ENCODE peak calls at places on chromosomes 5 and 9, in four cellular contexts. I is HFF-Myc, V is stomach, E is ovary. Q is an unnamed sample.

GRCh38 chr9:120214331-120214730 is 365.6 kb downstream of the CDK5RAP2 start:
- DNase-seq in E (no peak), V (no peak), I (no peak), Q (no peak)

GRCh38 chr5:33733225-33733624 is 158.6 kb downstream of the ADAMTS12 start:
- DNase-seq in I (no peak), V (no peak), E (no peak), Q (no peak)

GRCh38 chr5:164422400-164422799 is 917.0 kb downstream of the MAT2B start:
- DNase-seq in E (no peak), V (no peak), I (no peak), Q (no peak)

GRCh38 chr9:78871452-78872331 is 574.8 kb downstream of the PSAT1 start:
- DNase-seq in V (no peak), E (no peak), I (peak), Q (no peak)

GRCh38 chr5:32076699-32077695 is 97.1 kb downstream of the GOLPH3 start:
- DNase-seq in V (peak), I (peak), E (peak), Q (peak)

GRCh38 chr5:75547826-75548225 is 36.1 kb downstream of the POLK start:
- DNase-seq in V (no peak), E (no peak), I (no peak), Q (no peak)

GRCh38 chr5:73691301-73691700 is 65.3 kb downstream of the ARHGEF28 start:
- DNase-seq in E (no peak), I (no peak), V (no peak), Q (no peak)

GRCh38 chr9:764105-764524 is 77.4 kb upstream of the DMRT1 start:
- DNase-seq in I (peak), E (peak), V (peak), Q (no peak)

GRCh38 chr9:114735732-114736131 is 53.7 kb upstream of the TEX48 start:
- DNase-seq in I (no peak), V (no peak), E (no peak), Q (no peak)

GRCh38 chr9:93451762-93452709 is 551 bp downstream of the FAM120A start:
- DNase-seq in E (peak), I (no peak), V (peak), Q (peak)

GRCh38 chr5:147971472-147971871 is 65.1 kb upstream of the C5orf46 start:
- DNase-seq in I (no peak), E (no peak), V (no peak), Q (no peak)

GRCh38 chr5:141849371-141850182 is 28.6 kb downstream of the PCDH1 start:
- DNase-seq in I (no peak), V (peak), E (peak), Q (peak)
- H3K4me3 ChIP-seq in I (peak), V (peak), E (peak), Q (peak)

DNA sequence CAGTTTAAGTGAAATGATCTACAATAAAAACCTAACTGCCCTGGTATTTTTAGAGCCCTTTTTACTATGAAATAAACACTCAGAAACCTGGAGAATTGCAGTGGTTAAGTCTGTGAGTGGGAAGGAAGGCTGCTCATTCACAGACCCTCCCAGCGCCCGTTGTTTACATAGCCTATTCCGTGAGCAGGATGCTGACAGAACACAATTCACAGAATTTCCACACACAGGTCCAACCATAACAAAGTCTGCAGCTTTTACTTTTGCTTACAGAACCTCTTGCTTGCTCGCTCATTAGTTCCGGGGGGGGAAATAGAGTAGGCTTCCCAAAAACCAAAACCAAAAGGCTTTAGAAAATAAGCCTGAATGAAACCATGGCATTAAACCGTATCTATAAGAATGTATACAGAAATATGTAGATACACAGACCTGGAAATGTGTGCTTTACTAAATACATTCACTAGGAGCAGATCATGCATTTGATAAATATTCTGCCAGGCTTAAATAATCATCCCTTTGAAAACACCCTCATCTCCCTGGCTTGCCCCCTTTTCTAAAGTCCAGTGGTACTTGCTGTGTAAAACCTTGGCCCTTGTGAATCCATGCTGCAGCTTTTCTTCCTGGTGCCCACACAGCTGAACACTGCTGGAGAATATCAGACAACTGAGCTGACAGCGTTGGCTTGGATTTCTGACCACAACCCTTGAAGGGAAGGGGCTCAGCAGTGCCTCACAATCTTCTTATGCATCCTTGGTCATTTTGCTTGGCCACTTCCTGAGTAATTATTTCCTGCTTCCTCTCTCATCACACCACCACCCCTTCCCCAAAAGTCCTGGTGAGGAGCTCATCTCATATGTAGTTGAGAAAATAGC is 128.0 kb downstream of the FANCC start:
- DNase-seq in V (no peak), E (peak), I (no peak), Q (no peak)
- H3K4me3 ChIP-seq in V (peak), E (no peak), I (no peak), Q (no peak)

DNA sequence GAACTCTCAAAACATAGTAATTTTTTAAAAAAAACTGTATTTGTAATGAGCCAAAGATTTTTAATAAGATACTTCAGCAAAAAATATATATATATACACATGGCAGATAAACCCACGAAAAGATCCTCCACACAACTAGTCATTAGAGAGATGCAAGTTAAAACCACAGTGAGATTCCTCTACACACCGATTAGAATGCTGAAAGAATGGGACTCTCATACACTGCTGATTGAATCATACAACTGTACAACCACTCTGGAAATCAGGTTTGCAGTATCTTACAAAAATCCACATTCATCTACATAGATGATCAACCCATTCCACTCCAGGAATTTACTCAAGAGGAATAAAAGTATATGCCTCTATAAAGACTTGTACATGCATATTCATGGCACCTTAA is 43.7 kb downstream of the RASEF start:
- DNase-seq in E (no peak), I (no peak), V (no peak), Q (no peak)
- H3K4me3 ChIP-seq in E (no peak), I (no peak), V (no peak), Q (no peak)

DNA sequence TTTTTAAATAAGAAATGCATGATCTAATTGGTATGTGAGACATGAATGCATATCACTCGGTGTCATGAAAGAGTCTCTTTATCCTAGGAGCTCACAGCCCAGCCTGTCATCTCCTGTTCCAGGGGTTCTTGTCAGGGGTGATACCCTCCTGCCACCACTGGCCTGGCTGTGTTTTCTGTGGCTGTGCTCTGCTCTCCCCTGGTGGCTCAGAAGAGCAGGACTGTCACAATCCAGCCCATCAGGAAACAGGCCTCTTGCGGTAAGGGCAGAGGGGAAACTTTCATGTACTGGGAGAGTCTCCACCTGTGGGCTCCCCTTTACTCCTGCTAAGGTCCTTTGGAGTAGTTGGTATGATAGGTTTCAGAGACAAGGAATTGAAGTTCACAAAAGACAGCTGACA is 240.2 kb upstream of the GLRA1 start:
- DNase-seq in E (no peak), I (no peak), V (no peak), Q (no peak)
- H3K4me3 ChIP-seq in E (no peak), I (no peak), V (no peak), Q (no peak)

DNA sequence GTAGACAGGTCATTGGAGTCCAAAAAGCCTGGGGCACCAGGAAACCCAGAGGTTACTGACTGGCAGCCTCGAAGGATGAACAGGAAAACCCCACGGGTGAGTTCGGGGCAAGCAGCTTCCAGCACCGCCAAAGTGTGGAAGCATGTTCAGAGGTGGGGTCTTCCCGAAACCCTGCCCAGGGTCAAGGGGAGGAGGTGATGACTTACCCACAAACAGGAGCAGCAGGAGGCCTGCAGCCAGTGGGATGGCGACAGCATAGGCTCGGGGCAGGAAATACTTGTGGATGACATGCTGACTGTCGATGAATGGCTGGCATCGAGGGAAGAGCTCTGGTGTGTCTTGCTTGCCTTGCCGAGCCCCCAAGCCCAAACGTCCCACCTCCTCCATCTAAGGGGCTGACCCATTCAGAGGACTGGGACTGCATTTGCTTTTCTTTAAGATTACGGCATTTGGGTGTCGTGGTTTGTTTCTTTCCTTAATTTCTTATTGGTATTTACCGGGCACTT is 1.3 kb downstream of the DPM2 start:
- DNase-seq in V (no peak), I (no peak), E (no peak), Q (no peak)
- H3K4me3 ChIP-seq in V (peak), I (peak), E (no peak), Q (peak)

DNA sequence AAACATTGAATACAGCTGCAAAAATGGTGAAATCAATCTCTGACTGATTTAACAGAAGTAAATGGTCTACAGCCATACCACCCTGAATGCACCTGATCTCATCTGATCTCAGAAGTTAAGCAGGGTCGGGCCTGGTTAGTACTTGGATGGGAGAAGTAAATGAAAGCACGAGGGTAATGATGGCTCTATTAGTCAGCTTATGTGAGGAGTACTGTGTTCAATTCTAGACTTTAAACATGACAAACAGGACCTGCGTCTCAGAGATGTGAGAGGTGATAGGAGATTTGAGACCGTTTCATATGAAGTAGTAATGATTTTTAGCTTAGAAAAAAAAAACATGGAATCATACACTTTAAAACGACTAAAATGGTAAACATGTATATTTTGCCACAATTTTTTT is 77.1 kb upstream of the SUSD1 start:
- DNase-seq in I (no peak), E (no peak), V (no peak), Q (no peak)
- H3K4me3 ChIP-seq in I (no peak), E (no peak), V (no peak), Q (no peak)

GRCh38 chr9:77748214-77748772 is 100.2 kb upstream of the GNA14 start:
- DNase-seq in V (no peak), I (no peak), E (no peak), Q (no peak)

GRCh38 chr9:77750284-77750683 is 102.2 kb upstream of the GNA14 start:
- DNase-seq in E (no peak), V (no peak), I (no peak), Q (no peak)

GRCh38 chr9:77743381-77743780 is 95.3 kb upstream of the GNA14 start:
- DNase-seq in E (no peak), V (no peak), I (no peak), Q (no peak)

GRCh38 chr9:77744877-77745435 is 96.8 kb upstream of the GNA14 start:
- DNase-seq in V (no peak), I (no peak), E (no peak), Q (no peak)

GRCh38 chr9:77747163-77747562 is 99.0 kb upstream of the GNA14 start:
- DNase-seq in E (no peak), I (no peak), V (no peak), Q (no peak)
- H3K4me3 ChIP-seq in E (no peak), I (no peak), V (no peak), Q (no peak)

GRCh38 chr9:94553029-94553938 is 1.6 kb upstream of the PCAT7 start:
- DNase-seq in I (no peak), V (peak), E (no peak), Q (no peak)

GRCh38 chr9:94554439-94555331 is at the start of gene PCAT7:
- DNase-seq in I (peak), V (peak), E (no peak), Q (no peak)

DNA sequence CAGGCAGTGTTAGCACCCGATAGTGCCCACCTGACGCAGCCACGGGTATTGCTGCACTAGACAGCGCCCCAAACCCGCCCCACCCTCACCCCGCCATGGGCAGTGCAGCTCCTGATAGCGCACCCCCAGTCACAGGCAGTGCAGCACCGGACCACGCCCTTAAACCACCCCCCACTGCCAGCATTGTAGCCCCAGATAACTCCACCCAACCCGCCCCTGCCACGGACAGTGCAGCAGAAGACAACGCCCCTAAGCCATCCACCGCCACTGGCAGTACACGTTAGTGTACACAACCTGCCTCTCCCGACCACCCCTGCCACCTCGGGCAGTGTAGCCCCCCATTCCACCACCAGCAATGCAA is 825 bp upstream of the PCAT7 start:
- DNase-seq in V (no peak), I (no peak), E (no peak), Q (no peak)
- H3K4me3 ChIP-seq in V (peak), I (no peak), E (no peak), Q (no peak)

GRCh38 chr5:43104102-43104501 is 16.6 kb upstream of the ZNF131 start:
- DNase-seq in I (no peak), V (no peak), E (no peak), Q (no peak)

GRCh38 chr5:43101491-43101890 is 19.2 kb upstream of the ZNF131 start:
- DNase-seq in V (no peak), E (no peak), I (no peak), Q (no peak)

GRCh38 chr5:43110606-43111170 is 10.0 kb upstream of the ZNF131 start:
- DNase-seq in I (no peak), E (no peak), V (no peak), Q (peak)

GRCh38 chr5:43106290-43106638 is 14.4 kb upstream of the ZNF131 start:
- DNase-seq in E (no peak), V (no peak), I (no peak), Q (no peak)

GRCh38 chr5:43105369-43106289 is 15.1 kb upstream of the ZNF131 start:
- DNase-seq in E (peak), I (peak), V (peak), Q (peak)
- H3K4me3 ChIP-seq in E (peak), I (peak), V (peak), Q (peak)

GRCh38 chr5:8570529-8570928 is 701.6 kb downstream of the MTRR start:
- DNase-seq in V (no peak), I (no peak), E (no peak), Q (no peak)

GRCh38 chr5:8568858-8569257 is 699.9 kb downstream of the MTRR start:
- DNase-seq in E (no peak), I (no peak), V (no peak), Q (no peak)
- H3K4me3 ChIP-seq in E (no peak), I (no peak), V (no peak), Q (no peak)